ENCODE peak calls at places on chromosome 1, in five cellular contexts. Y is PC-9, O is MM.1S, K is mammary epithelial cell, T is GM23338. B is an unnamed sample. For H3K36me3, the result is how much of the 10 kb centered on the place peaks cover.

GRCh38 chr1:171140466-171140865 is 44.6 kb upstream of the FMO2 start:
- DNase-seq in K (no peak), Y (no peak), T (no peak), O (no peak), B (no peak)

GRCh38 chr1:201026234-201026633 is 2.7 kb upstream of the KIF21B start:
- DNase-seq in K (no peak), Y (no peak), T (no peak), O (no peak), B (no peak)

GRCh38 chr1:77370588-77371306 is 88.9 kb downstream of the AK5 start:
- DNase-seq in Y (no peak), K (peak), T (no peak), O (no peak), B (peak)

GRCh38 chr1:147389532-147390184 is 147.2 kb downstream of the CHD1L start:
- DNase-seq in Y (peak), K (peak), T (peak), O (peak), B (peak)

GRCh38 chr1:10738125-10738746 is 58.2 kb downstream of the CASZ1 start:
- DNase-seq in K (no peak), O (no peak), Y (no peak), T (peak), B (no peak)

GRCh38 chr1:95035536-95035935 is 37.2 kb downstream of the ALG14 start:
- DNase-seq in O (no peak), K (peak), T (no peak), Y (no peak), B (peak)

GRCh38 chr1:54391450-54392071 is 14.6 kb downstream of the SSBP3 start:
- DNase-seq in Y (no peak), T (no peak), K (no peak), O (no peak), B (no peak)

GRCh38 chr1:227774051-227774720 is 39.0 kb downstream of the SNAP47 start:
- DNase-seq in K (no peak), Y (no peak), T (no peak), O (no peak), B (no peak)

GRCh38 chr1:69743146-69743545 is 175.4 kb downstream of the LRRC7 start:
- DNase-seq in O (no peak), T (no peak), K (no peak), Y (no peak), B (no peak)

GRCh38 chr1:45954401-45954847 is 151.0 kb downstream of the MAST2 start:
- DNase-seq in K (peak), Y (peak), T (no peak), O (no peak), B (peak)

GRCh38 chr1:203326830-203327683 is 21.7 kb downstream of the BTG2 start:
- DNase-seq in T (peak), Y (peak), K (peak), O (peak), B (peak)

GRCh38 chr1:202752799-202753198 is 42.5 kb upstream of the SYT2 start:
- DNase-seq in Y (no peak), T (no peak), O (no peak), K (no peak), B (no peak)

GRCh38 chr1:107262472-107263286 is 121.8 kb downstream of the NTNG1 start:
- DNase-seq in T (no peak), K (peak), Y (no peak), O (no peak), B (peak)

GRCh38 chr1:234495231-234495990 is 16.4 kb upstream of the TARBP1 start:
- DNase-seq in T (no peak), K (peak), O (peak), Y (peak), B (peak)

GRCh38 chr1:226041419-226041818 is 21.1 kb upstream of the H3-3A start:
- DNase-seq in T (no peak), K (no peak), O (no peak), Y (no peak), B (no peak)

GRCh38 chr1:78370356-78370755 is 120.4 kb upstream of the PTGFR start:
- DNase-seq in T (no peak), Y (no peak), O (peak), K (peak), B (peak)

GRCh38 chr1:169697769-169698168 is 13.7 kb downstream of the SELL start:
- DNase-seq in K (no peak), Y (no peak), T (no peak), O (no peak), B (no peak)

GRCh38 chr1:227576152-227576551 is 12.8 kb downstream of the ZNF678 start:
- DNase-seq in T (no peak), K (no peak), Y (no peak), O (no peak), B (no peak)

GRCh38 chr1:215517441-215517891 is 49.6 kb upstream of the KCTD3 start:
- DNase-seq in O (no peak), T (peak), Y (peak), K (peak), B (peak)

GRCh38 chr1:13666317-13666716 is 33.7 kb upstream of the PRDM2 start:
- DNase-seq in Y (no peak), O (no peak), K (no peak), T (no peak), B (no peak)

GRCh38 chr1:105492941-105493340 is 1563.5 kb upstream of the PRMT6 start:
- DNase-seq in Y (no peak), T (no peak), O (no peak), K (no peak), B (peak)

GRCh38 chr1:226908913-226909312 is 31.2 kb upstream of the COQ8A start:
- DNase-seq in Y (no peak), O (no peak), T (peak), K (no peak), B (no peak)

GRCh38 chr1:12436817-12437599 is 181.0 kb downstream of the DHRS3 start:
- DNase-seq in T (no peak), O (no peak), K (peak), Y (no peak), B (peak)

GRCh38 chr1:198444792-198445191 is 95.7 kb downstream of the ATP6V1G3 start:
- DNase-seq in K (peak), Y (no peak), T (no peak), O (no peak), B (peak)

GRCh38 chr1:87156124-87156523 is 172.6 kb upstream of the LMO4 start:
- DNase-seq in O (no peak), K (no peak), Y (no peak), T (no peak), B (no peak)

GRCh38 chr1:167492509-167492910 is 25.8 kb downstream of the CD247 start:
- DNase-seq in K (no peak), Y (no peak), O (no peak), T (no peak), B (no peak)

GRCh38 chr1:64486193-64486592 is 16.3 kb downstream of the CACHD1 start:
- DNase-seq in T (no peak), Y (no peak), K (no peak), O (no peak), B (no peak)

GRCh38 chr1:89605692-89606091 is 27.2 kb upstream of the LRRC8C start:
- DNase-seq in O (no peak), Y (peak), T (no peak), K (peak), B (peak)

GRCh38 chr1:153507926-153508583 is 27.7 kb downstream of the S100A6 start:
- DNase-seq in K (peak), T (no peak), O (no peak), Y (no peak), B (peak)

GRCh38 chr1:90724926-90725325 is 7.8 kb upstream of the BARHL2 start:
- DNase-seq in T (peak), Y (no peak), K (no peak), O (no peak), B (no peak)

GRCh38 chr1:90726716-90727480 is 9.8 kb upstream of the BARHL2 start:
- DNase-seq in Y (no peak), T (peak), O (no peak), K (no peak), B (no peak)

GRCh38 chr1:90725341-90725960 is 8.3 kb upstream of the BARHL2 start:
- DNase-seq in Y (no peak), O (no peak), T (peak), K (no peak), B (peak)

GRCh38 chr1:90724361-90724760 is 7.3 kb upstream of the BARHL2 start:
- DNase-seq in O (no peak), Y (no peak), T (peak), K (no peak), B (no peak)

DNA sequence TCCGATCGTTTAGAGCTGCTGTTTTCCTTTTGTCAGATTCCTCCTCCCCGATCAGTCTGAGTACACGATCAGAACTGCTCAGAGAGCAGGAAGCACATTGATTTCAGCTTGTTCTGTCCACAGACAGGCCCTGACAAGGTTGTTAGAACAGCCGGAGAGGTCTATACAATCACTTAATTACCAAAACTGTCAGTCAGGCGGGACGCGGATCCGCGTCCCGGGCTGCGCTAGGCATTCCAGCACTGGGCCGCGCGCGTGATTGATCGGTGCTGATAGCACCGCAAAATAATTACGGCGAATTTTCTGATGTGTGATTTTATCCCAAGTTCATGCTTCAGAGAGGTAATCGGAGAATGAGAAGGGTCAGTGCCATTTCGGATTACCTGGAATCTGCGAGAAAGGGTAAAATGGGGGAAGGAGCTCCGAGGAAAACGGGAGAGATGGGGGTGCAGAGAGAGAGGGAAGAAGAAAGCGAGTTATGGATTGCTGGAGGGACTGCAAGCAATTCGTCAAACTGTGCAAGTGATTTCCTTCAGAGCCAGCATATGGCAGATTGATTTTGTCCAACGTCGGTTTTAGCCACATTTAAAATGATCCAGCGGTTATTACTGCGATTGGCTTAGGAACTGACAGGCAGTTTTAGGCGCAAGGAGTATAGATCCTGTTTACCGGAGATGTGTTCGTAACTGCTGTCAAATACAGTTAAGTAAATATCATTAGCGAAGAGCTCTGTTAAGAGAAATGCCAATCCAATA is 9.0 kb upstream of the BARHL2 start:
- DNase-seq in T (peak), Y (no peak), O (no peak), K (peak), B (peak)
- TF ChIP-seq EZH2 in T (peak), Y (no peak), O (no peak), K (peak), B (peak)

DNA sequence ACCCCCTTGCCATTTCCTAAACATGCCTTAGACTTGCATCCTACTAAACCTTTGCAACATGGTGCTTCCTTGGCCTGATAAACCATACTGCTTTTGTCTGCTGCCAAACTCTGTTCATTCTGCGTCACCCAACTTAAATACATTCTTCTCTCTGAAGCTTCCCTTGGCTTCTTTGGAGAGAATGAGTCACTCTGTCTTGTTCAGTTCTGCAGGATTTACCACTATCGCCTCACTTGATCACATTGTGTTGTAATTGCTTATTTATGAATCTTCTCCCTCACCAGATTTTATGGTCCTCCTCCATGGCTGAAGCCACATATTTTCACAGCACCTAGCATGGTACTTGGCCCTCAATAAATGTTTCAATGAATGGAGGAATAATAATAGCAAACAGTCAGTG is 21.7 kb upstream of the TUT4 start:
- DNase-seq in T (no peak), K (peak), O (no peak), Y (peak), B (peak)
- H3K4me2 ChIP-seq in T (no peak), K (peak), O (no peak), Y (peak), B (peak)

DNA sequence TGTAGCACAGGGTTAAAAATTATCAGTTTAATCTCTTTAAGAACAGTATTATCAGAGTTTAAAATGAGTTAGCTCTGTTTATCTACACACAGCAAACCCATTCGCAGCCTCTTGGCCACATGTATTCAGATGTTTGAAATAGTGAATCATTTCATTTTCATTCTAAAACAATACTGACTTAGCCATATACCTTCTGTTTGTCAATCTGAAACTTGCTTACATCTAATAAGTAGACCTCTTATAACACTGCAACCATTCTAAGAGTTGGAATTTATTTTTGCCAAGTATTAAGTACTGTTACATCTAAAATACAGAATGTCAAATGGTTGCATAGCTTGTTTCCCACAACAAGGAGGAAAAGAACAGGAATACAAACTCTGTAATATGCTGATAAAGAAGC is 25.4 kb downstream of the ANGEL2 start:
- DNase-seq in K (no peak), Y (no peak), T (no peak), O (no peak), B (no peak)
- H3K36me3 ChIP-seq in K (under half), Y (under half), T (half or more), O (under half), B (under half)

DNA sequence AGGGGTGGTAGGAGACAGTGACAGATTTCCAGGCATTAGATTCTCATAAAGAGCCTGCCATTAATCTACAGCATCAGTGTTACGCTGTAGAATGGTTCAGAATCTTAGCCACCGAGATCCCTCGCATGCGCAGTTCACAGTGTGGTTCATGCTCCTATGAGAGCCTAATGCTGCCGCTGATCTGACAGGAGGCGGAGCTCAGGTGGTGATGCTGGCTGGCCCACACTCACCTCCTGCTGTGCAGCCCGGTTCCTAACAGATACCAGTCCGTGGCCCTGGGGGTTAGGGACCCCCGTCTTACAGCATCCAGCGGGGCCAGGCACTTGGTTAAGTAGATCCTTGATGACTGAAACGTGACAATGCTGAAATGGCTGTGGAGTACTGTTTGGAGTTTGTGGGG is 163.6 kb upstream of the C1orf21 start:
- DNase-seq in Y (no peak), T (peak), O (no peak), K (no peak), B (no peak)
- TF ChIP-seq EZH2 in Y (no peak), T (no peak), O (no peak), K (no peak), B (no peak)

GRCh38 chr1:181949500-181949899 is 112.0 kb downstream of the ZNF648 start:
- DNase-seq in O (no peak), Y (no peak), K (no peak), T (no peak), B (no peak)
- H3K4me2 ChIP-seq in O (no peak), Y (no peak), K (no peak), T (no peak), B (no peak)

GRCh38 chr1:15940110-15941043 is 35.5 kb downstream of the ZBTB17 start:
- DNase-seq in O (no peak), T (no peak), K (no peak), Y (no peak), B (no peak)

GRCh38 chr1:15937146-15937545 is 38.8 kb downstream of the ZBTB17 start:
- DNase-seq in Y (no peak), K (no peak), T (no peak), O (no peak), B (no peak)

GRCh38 chr1:15937706-15938168 is 38.2 kb downstream of the ZBTB17 start:
- DNase-seq in T (peak), K (no peak), O (no peak), Y (no peak), B (peak)

GRCh38 chr1:15939181-15940109 is 36.5 kb downstream of the ZBTB17 start:
- DNase-seq in O (no peak), T (no peak), K (no peak), Y (no peak), B (peak)

GRCh38 chr1:15938628-15939161 is 37.2 kb downstream of the ZBTB17 start:
- DNase-seq in O (no peak), Y (no peak), K (no peak), T (no peak), B (no peak)
- H3K36me3 ChIP-seq in O (under half), Y (under half), K (under half), T (under half), B (under half)

GRCh38 chr1:41338820-41339219 is 22.4 kb upstream of the FOXO6 start:
- DNase-seq in T (no peak), K (no peak), O (no peak), Y (no peak), B (no peak)

GRCh38 chr1:41341365-41341683 is 19.9 kb upstream of the FOXO6 start:
- DNase-seq in T (no peak), K (no peak), Y (no peak), O (no peak), B (no peak)

GRCh38 chr1:41341756-41342562 is 19.3 kb upstream of the FOXO6 start:
- DNase-seq in Y (peak), K (no peak), O (no peak), T (no peak), B (peak)

GRCh38 chr1:41342774-41343355 is 18.4 kb upstream of the FOXO6 start:
- DNase-seq in O (no peak), K (no peak), Y (no peak), T (no peak), B (no peak)

GRCh38 chr1:41340655-41341364 is 20.4 kb upstream of the FOXO6 start:
- DNase-seq in Y (no peak), T (peak), K (no peak), O (no peak), B (no peak)
- TF ChIP-seq EZH2 in Y (no peak), T (no peak), K (no peak), O (no peak), B (no peak)

GRCh38 chr1:62271137-62271536 is 48.1 kb downstream of the KANK4 start:
- DNase-seq in O (no peak), Y (no peak), T (no peak), K (no peak), B (no peak)

GRCh38 chr1:62273953-62274352 is 45.3 kb downstream of the KANK4 start:
- DNase-seq in Y (no peak), K (no peak), O (no peak), T (no peak), B (no peak)

GRCh38 chr1:62269439-62269838 is 49.8 kb downstream of the KANK4 start:
- DNase-seq in K (no peak), Y (no peak), O (no peak), T (no peak), B (no peak)

GRCh38 chr1:62274496-62274895 is 44.7 kb downstream of the KANK4 start:
- DNase-seq in Y (no peak), T (no peak), O (no peak), K (no peak), B (no peak)

DNA sequence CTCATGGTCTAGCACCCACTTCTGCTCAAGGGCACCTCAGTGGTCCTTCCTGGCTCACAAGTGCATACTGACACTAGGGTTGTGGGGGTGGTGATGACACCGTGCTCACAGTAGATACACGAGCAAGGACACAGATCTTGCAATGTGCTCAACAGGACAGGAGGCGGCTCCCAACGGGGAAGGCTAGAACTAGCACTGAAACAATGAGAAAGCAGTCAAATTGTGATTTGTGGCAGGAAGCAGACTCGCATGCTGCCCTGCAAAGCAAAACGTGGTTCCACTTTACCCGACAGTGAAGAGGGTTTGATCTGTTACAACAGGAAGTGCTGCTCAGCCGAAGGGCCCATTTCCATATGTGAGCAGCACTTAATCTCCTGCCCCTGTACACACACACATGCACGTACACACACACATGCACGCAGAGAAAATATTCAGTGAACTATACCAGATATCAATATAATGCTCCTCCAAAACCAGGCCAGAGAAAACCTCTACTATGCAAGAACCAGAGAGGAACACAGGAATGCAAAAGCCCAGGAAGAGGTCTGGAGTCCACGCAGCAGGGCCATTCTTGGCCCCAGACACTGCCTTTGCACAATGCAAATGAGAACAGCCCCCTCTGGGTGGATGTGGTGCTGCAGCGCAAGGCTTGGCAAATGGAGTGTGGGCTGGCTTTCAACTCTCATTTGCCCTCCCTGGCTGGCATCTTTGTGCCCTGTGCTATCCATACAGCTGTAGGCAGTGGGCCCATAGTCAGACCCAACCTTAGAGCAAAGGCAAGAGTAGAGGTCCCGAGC is 47.1 kb downstream of the KANK4 start:
- DNase-seq in O (no peak), T (peak), K (no peak), Y (no peak), B (no peak)
- H3K4me2 ChIP-seq in O (no peak), T (peak), K (no peak), Y (no peak), B (no peak)

GRCh38 chr1:1299686-1300351 is 7.9 kb downstream of the ACAP3 start:
- DNase-seq in T (peak), O (peak), K (no peak), Y (no peak), B (no peak)
- H3K36me3 ChIP-seq in T (under half), O (under half), K (under half), Y (under half), B (under half)

GRCh38 chr1:2628191-2628932 is 4.5 kb downstream of the MMEL1 start:
- DNase-seq in O (no peak), Y (no peak), T (peak), K (no peak), B (no peak)
- TF ChIP-seq EZH2 in O (no peak), Y (no peak), T (no peak), K (peak), B (no peak)

B was measured in GM23248.